ENCODE peak calls at places on chromosome 11, in nine cellular contexts. One of them, this sample, is unnamed.

GRCh38 chr11:110433393-110434333 is 3.9 kb downstream of the FDX1 start:
- DNase-seq in HepG2: peak
- DNase-seq in SK-N-SH: peak
- DNase-seq in K562: peak
- DNase-seq in tibial nerve: no peak
- DNase-seq in upper lobe of left lung: no peak
- DNase-seq in A549: peak
- DNase-seq in transverse colon: no peak
- DNase-seq in ovary: no peak
- DNase-seq in this sample: no peak

GRCh38 chr11:134142536-134142935 is 73.7 kb downstream of the JAM3 start:
- DNase-seq in HepG2: no peak
- DNase-seq in SK-N-SH: no peak
- DNase-seq in K562: no peak
- DNase-seq in tibial nerve: no peak
- DNase-seq in upper lobe of left lung: no peak
- DNase-seq in A549: no peak
- DNase-seq in transverse colon: no peak
- DNase-seq in ovary: no peak
- DNase-seq in this sample: no peak

GRCh38 chr11:44072757-44073658 is 6.9 kb downstream of the ACCS start:
- DNase-seq in HepG2: no peak
- DNase-seq in SK-N-SH: no peak
- DNase-seq in K562: no peak
- DNase-seq in tibial nerve: no peak
- DNase-seq in upper lobe of left lung: no peak
- DNase-seq in A549: no peak
- DNase-seq in transverse colon: no peak
- DNase-seq in ovary: no peak
- DNase-seq in this sample: no peak

GRCh38 chr11:88312665-88313064 is 24.9 kb downstream of the CTSC start:
- DNase-seq in HepG2: no peak
- DNase-seq in SK-N-SH: no peak
- DNase-seq in K562: no peak
- DNase-seq in tibial nerve: no peak
- DNase-seq in upper lobe of left lung: no peak
- DNase-seq in A549: no peak
- DNase-seq in transverse colon: no peak
- DNase-seq in ovary: no peak
- DNase-seq in this sample: no peak

GRCh38 chr11:5153574-5154431 is 754 bp downstream of the OR52A1 start:
- DNase-seq in HepG2: no peak
- DNase-seq in SK-N-SH: no peak
- DNase-seq in K562: no peak
- DNase-seq in tibial nerve: no peak
- DNase-seq in upper lobe of left lung: no peak
- DNase-seq in A549: no peak
- DNase-seq in transverse colon: no peak
- DNase-seq in ovary: no peak
- DNase-seq in this sample: no peak

GRCh38 chr11:122505304-122506006 is 150.1 kb upstream of the UBASH3B start:
- DNase-seq in HepG2: peak
- DNase-seq in SK-N-SH: peak
- DNase-seq in K562: peak
- DNase-seq in tibial nerve: peak
- DNase-seq in upper lobe of left lung: no peak
- DNase-seq in A549: peak
- DNase-seq in transverse colon: peak
- DNase-seq in ovary: peak
- DNase-seq in this sample: peak

GRCh38 chr11:10305262-10305963 is 540 bp downstream of the ADM start:
- DNase-seq in HepG2: peak
- DNase-seq in SK-N-SH: peak
- DNase-seq in K562: no peak
- DNase-seq in tibial nerve: no peak
- DNase-seq in upper lobe of left lung: peak
- DNase-seq in A549: peak
- DNase-seq in transverse colon: peak
- DNase-seq in ovary: peak
- DNase-seq in this sample: no peak

GRCh38 chr11:72217856-72218745 is 1.5 kb downstream of the FOLR2 start:
- DNase-seq in HepG2: no peak
- DNase-seq in SK-N-SH: no peak
- DNase-seq in K562: no peak
- DNase-seq in tibial nerve: no peak
- DNase-seq in upper lobe of left lung: no peak
- DNase-seq in A549: no peak
- DNase-seq in transverse colon: no peak
- DNase-seq in ovary: no peak
- DNase-seq in this sample: no peak

GRCh38 chr11:105372214-105372613 is 232.6 kb upstream of the CARD18 start:
- DNase-seq in HepG2: no peak
- DNase-seq in SK-N-SH: no peak
- DNase-seq in K562: no peak
- DNase-seq in tibial nerve: no peak
- DNase-seq in upper lobe of left lung: no peak
- DNase-seq in A549: no peak
- DNase-seq in transverse colon: no peak
- DNase-seq in ovary: no peak
- DNase-seq in this sample: no peak

GRCh38 chr11:19311306-19312030 is 70.7 kb upstream of the E2F8 start:
- DNase-seq in HepG2: peak
- DNase-seq in SK-N-SH: peak
- DNase-seq in K562: peak
- DNase-seq in tibial nerve: peak
- DNase-seq in upper lobe of left lung: no peak
- DNase-seq in A549: peak
- DNase-seq in transverse colon: peak
- DNase-seq in ovary: peak
- DNase-seq in this sample: no peak

GRCh38 chr11:1153951-1154487 is 3.7 kb upstream of the MUC5AC start:
- DNase-seq in HepG2: peak
- DNase-seq in SK-N-SH: peak
- DNase-seq in K562: peak
- DNase-seq in tibial nerve: peak
- DNase-seq in upper lobe of left lung: peak
- DNase-seq in A549: peak
- DNase-seq in transverse colon: peak
- DNase-seq in ovary: peak
- DNase-seq in this sample: no peak

GRCh38 chr11:23976776-23977380 is 520.0 kb upstream of the LUZP2 start:
- DNase-seq in HepG2: no peak
- DNase-seq in SK-N-SH: no peak
- DNase-seq in K562: no peak
- DNase-seq in tibial nerve: no peak
- DNase-seq in upper lobe of left lung: no peak
- DNase-seq in A549: no peak
- DNase-seq in transverse colon: no peak
- DNase-seq in ovary: no peak
- DNase-seq in this sample: no peak

GRCh38 chr11:80163011-80163410 is 722.2 kb upstream of the TENM4 start:
- DNase-seq in HepG2: no peak
- DNase-seq in SK-N-SH: no peak
- DNase-seq in K562: no peak
- DNase-seq in tibial nerve: no peak
- DNase-seq in upper lobe of left lung: no peak
- DNase-seq in A549: no peak
- DNase-seq in transverse colon: no peak
- DNase-seq in ovary: no peak
- DNase-seq in this sample: no peak

GRCh38 chr11:134440851-134441645 is 29.0 kb upstream of the B3GAT1 start:
- DNase-seq in HepG2: no peak
- DNase-seq in SK-N-SH: no peak
- DNase-seq in K562: no peak
- DNase-seq in tibial nerve: no peak
- DNase-seq in upper lobe of left lung: no peak
- DNase-seq in A549: no peak
- DNase-seq in transverse colon: no peak
- DNase-seq in ovary: no peak
- DNase-seq in this sample: no peak

GRCh38 chr11:77199346-77199745 is 71.3 kb downstream of the MYO7A start:
- DNase-seq in HepG2: no peak
- DNase-seq in SK-N-SH: no peak
- DNase-seq in K562: no peak
- DNase-seq in tibial nerve: no peak
- DNase-seq in upper lobe of left lung: no peak
- DNase-seq in A549: no peak
- DNase-seq in transverse colon: no peak
- DNase-seq in ovary: peak
- DNase-seq in this sample: no peak

GRCh38 chr11:112300094-112300786 is 39.6 kb upstream of the PLET1 start:
- DNase-seq in HepG2: no peak
- DNase-seq in SK-N-SH: no peak
- DNase-seq in K562: no peak
- DNase-seq in tibial nerve: no peak
- DNase-seq in upper lobe of left lung: no peak
- DNase-seq in A549: no peak
- DNase-seq in transverse colon: no peak
- DNase-seq in ovary: no peak
- DNase-seq in this sample: no peak

GRCh38 chr11:117961896-117962295 is 24.3 kb upstream of the IL10RA start:
- DNase-seq in HepG2: no peak
- DNase-seq in SK-N-SH: no peak
- DNase-seq in K562: no peak
- DNase-seq in tibial nerve: no peak
- DNase-seq in upper lobe of left lung: no peak
- DNase-seq in A549: no peak
- DNase-seq in transverse colon: no peak
- DNase-seq in ovary: no peak
- DNase-seq in this sample: no peak

GRCh38 chr11:24747275-24748251 is 250.7 kb downstream of the LUZP2 start:
- DNase-seq in HepG2: no peak
- DNase-seq in SK-N-SH: no peak
- DNase-seq in K562: no peak
- DNase-seq in tibial nerve: no peak
- DNase-seq in upper lobe of left lung: no peak
- DNase-seq in A549: no peak
- DNase-seq in transverse colon: no peak
- DNase-seq in ovary: no peak
- DNase-seq in this sample: no peak

DNA sequence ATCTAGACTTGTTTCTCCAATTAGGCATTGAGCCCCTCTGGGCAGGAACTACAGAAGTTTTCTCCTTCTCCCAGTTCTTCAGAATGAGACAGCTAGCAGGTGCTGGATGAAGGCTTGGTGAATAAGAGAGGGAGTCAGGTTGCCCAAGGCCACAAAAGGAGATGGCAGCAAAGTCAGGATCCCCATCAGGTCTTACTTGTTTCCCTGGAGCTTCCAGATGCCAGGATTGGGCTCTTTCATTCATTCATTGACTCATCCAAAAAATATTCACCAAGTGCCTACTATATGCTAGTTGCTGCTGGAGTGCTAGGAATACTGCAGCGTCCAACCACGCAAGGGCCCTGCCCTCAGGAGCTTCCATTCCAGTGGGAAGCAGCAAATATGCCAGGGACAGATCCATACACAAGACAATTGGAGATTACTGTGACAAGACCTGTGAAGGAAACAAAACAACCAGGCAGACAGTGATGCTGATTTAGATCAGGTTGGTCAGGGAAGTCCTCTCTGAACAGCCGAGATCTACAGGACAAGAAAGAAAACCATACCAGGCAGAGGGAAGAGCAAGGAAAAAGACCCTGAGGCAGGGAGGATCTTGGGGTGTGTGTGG is 24.6 kb upstream of the LMO1 start:
- DNase-seq in HepG2: no peak
- DNase-seq in SK-N-SH: no peak
- DNase-seq in K562: no peak
- DNase-seq in tibial nerve: no peak
- DNase-seq in upper lobe of left lung: no peak
- DNase-seq in A549: no peak
- DNase-seq in transverse colon: no peak
- DNase-seq in ovary: no peak
- DNase-seq in this sample: no peak
- TF ChIP-seq EP300 in HepG2: no peak
- TF ChIP-seq EP300 in SK-N-SH: no peak
- TF ChIP-seq EP300 in K562: no peak
- TF ChIP-seq EP300 in tibial nerve: no peak
- TF ChIP-seq EP300 in upper lobe of left lung: no peak
- TF ChIP-seq EP300 in A549: no peak
- TF ChIP-seq EP300 in transverse colon: no peak
- TF ChIP-seq EP300 in ovary: no peak
- TF ChIP-seq EP300 in this sample: no peak

GRCh38 chr11:89491141-89491690 is at the start of gene NOX4:
- DNase-seq in HepG2: no peak
- DNase-seq in SK-N-SH: peak
- DNase-seq in K562: no peak
- DNase-seq in tibial nerve: peak
- DNase-seq in upper lobe of left lung: peak
- DNase-seq in A549: no peak
- DNase-seq in transverse colon: no peak
- DNase-seq in ovary: peak
- DNase-seq in this sample: no peak
- H3K27ac ChIP-seq in HepG2: no peak
- H3K27ac ChIP-seq in SK-N-SH: peak
- H3K27ac ChIP-seq in K562: no peak
- H3K27ac ChIP-seq in tibial nerve: peak
- H3K27ac ChIP-seq in upper lobe of left lung: peak
- H3K27ac ChIP-seq in A549: no peak
- H3K27ac ChIP-seq in transverse colon: no peak
- H3K27ac ChIP-seq in ovary: peak
- H3K27ac ChIP-seq in this sample: peak

GRCh38 chr11:86116996-86117705 is 48.3 kb upstream of the PICALM start:
- DNase-seq in HepG2: no peak
- DNase-seq in SK-N-SH: no peak
- DNase-seq in K562: no peak
- DNase-seq in tibial nerve: no peak
- DNase-seq in upper lobe of left lung: no peak
- DNase-seq in A549: peak
- DNase-seq in transverse colon: no peak
- DNase-seq in ovary: no peak
- DNase-seq in this sample: no peak
- TF ChIP-seq EP300 in HepG2: no peak
- TF ChIP-seq EP300 in SK-N-SH: no peak
- TF ChIP-seq EP300 in K562: no peak
- TF ChIP-seq EP300 in tibial nerve: no peak
- TF ChIP-seq EP300 in upper lobe of left lung: no peak
- TF ChIP-seq EP300 in A549: no peak
- TF ChIP-seq EP300 in transverse colon: no peak
- TF ChIP-seq EP300 in ovary: no peak
- TF ChIP-seq EP300 in this sample: no peak

DNA sequence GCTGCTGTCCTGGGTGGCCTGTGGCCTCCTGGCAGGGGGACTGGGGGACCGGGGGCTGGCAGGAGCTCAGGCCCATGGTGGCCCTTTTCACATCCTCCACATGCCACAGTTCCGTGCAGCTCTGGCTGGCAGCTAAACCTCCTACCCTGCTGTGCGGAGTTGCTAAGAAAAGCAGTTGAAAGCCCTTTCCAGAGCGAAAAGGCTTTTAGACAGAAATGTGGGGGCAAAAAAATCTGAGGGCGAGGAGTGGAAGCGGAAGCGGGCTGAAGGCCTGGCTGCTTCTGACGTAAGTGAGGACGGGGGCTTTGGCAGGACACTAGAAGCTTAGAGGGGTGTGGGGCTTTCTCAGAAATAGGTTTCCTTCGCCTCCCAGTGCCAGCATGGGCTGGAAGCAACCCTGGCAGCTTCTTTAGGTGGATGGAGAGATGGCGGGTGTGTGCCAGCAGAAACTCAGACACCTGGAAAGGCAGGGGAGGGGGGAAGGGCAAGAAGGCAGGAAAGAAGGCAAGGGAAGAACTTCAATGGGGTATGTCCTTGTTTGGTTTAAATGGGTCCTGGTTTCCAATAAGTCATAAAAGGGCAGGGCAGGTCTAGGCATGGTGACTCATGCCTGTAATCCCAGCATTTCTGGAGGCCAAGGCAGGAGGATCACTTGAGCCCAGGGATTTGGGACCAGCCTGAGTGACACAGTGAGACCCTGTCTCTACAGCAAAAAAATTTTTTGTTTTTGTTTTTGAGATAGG is 11.2 kb upstream of the DGKZ start:
- DNase-seq in HepG2: no peak
- DNase-seq in SK-N-SH: no peak
- DNase-seq in K562: no peak
- DNase-seq in tibial nerve: no peak
- DNase-seq in upper lobe of left lung: no peak
- DNase-seq in A549: no peak
- DNase-seq in transverse colon: no peak
- DNase-seq in ovary: no peak
- DNase-seq in this sample: no peak
- H3K27ac ChIP-seq in HepG2: no peak
- H3K27ac ChIP-seq in SK-N-SH: no peak
- H3K27ac ChIP-seq in K562: no peak
- H3K27ac ChIP-seq in tibial nerve: no peak
- H3K27ac ChIP-seq in upper lobe of left lung: no peak
- H3K27ac ChIP-seq in A549: no peak
- H3K27ac ChIP-seq in transverse colon: no peak
- H3K27ac ChIP-seq in ovary: no peak
- H3K27ac ChIP-seq in this sample: no peak

This sample was measured in esophagus muscularis mucosa.